ENCODE peak calls at places on chromosome 19, in ten cellular contexts. T, J, K, X, S, M, I, W, U and E are unnamed samples.

GRCh38 chr19:47805313-47805712 is 962 bp upstream of the TPRX1 start:
- DNase-seq in U (no peak), K (no peak), M (no peak), T (no peak), X (no peak), I (no peak), S (no peak), W (no peak), J (no peak), E (no peak)

GRCh38 chr19:54041969-54042606 is 21.6 kb downstream of the VSTM1 start:
- DNase-seq in J (no peak), U (no peak), S (peak; percentile 51), X (no peak), K (no peak), W (no peak), T (no peak), M (no peak), I (no peak), E (no peak)

GRCh38 chr19:22472180-22472637 is 50.1 kb upstream of the ZNF98 start:
- DNase-seq in T (no peak), W (no peak), I (no peak), K (no peak), S (no peak), J (no peak), U (no peak), M (no peak), X (no peak), E (no peak)

GRCh38 chr19:46489445-46490272 is 6.0 kb downstream of the PNMA8B start:
- DNase-seq in S (peak; percentile 71), M (no peak), J (peak; percentile 76), K (peak; percentile 63), W (peak; percentile 47), X (no peak), I (no peak), U (peak; percentile 84), T (peak; percentile 58), E (no peak)

GRCh38 chr19:10544242-10544752 is 593 bp downstream of the ATG4D start:
- DNase-seq in K (peak; percentile 58), J (no peak), T (peak; percentile 25), S (peak; percentile 37), I (peak; percentile 53), X (peak; percentile 83), W (no peak), U (no peak), M (no peak), E (peak; percentile 33)

GRCh38 chr19:56751078-56751489 is 79.5 kb upstream of the ZNF835 start:
- DNase-seq in K (no peak), W (no peak), J (no peak), I (no peak), X (no peak), S (no peak), M (no peak), U (no peak), T (peak; percentile 18), E (no peak)

GRCh38 chr19:2186071-2186846 is 22.5 kb downstream of the DOT1L start:
- DNase-seq in S (no peak), W (peak; percentile 64), U (peak; percentile 96), T (peak; percentile 91), X (no peak), J (peak; percentile 95), M (no peak), K (peak; percentile 85), I (no peak), E (peak; percentile 79)

GRCh38 chr19:17103177-17103576 is 27.6 kb downstream of the MYO9B start:
- DNase-seq in J (no peak), S (peak; percentile 90), M (no peak), T (no peak), I (no peak), W (no peak), X (no peak), U (no peak), K (no peak), E (no peak)

GRCh38 chr19:56139847-56140582 is 1.1 kb upstream of the ZNF444 start:
- DNase-seq in X (no peak), M (no peak), T (no peak), J (no peak), U (no peak), I (no peak), K (no peak), W (no peak), S (no peak), E (no peak)

GRCh38 chr19:574658-575526 is 2.5 kb downstream of the BSG start:
- DNase-seq in J (peak; percentile 58), I (no peak), S (peak; percentile 16), K (peak; percentile 55), T (no peak), M (no peak), W (no peak), U (no peak), X (no peak), E (no peak)

GRCh38 chr19:45712699-45713067 is 18.0 kb downstream of the FBXO46 start:
- DNase-seq in J (no peak), X (no peak), T (no peak), K (no peak), I (no peak), U (no peak), M (no peak), W (no peak), S (no peak), E (no peak)

GRCh38 chr19:2962018-2962670 is 15.2 kb upstream of the TLE6 start:
- DNase-seq in T (no peak), K (peak; percentile 93), I (peak; percentile 60), J (peak; percentile 39), S (peak; percentile 96), X (no peak), W (no peak), M (no peak), U (no peak), E (peak; percentile 49)

GRCh38 chr19:51407631-51408131 is 9.8 kb downstream of the SIGLEC10 start:
- DNase-seq in T (no peak), S (peak; percentile 79), J (no peak), K (peak; percentile 50), U (no peak), X (no peak), W (no peak), M (no peak), I (peak; percentile 59), E (no peak)

GRCh38 chr19:42693760-42694350 is 46.4 kb downstream of the PSG3 start:
- DNase-seq in I (no peak), J (peak; percentile 18), X (no peak), U (no peak), M (no peak), S (peak; percentile 86), K (no peak), W (no peak), T (no peak), E (no peak)

GRCh38 chr19:48779636-48780035 is 24.3 kb downstream of the FGF21 start:
- DNase-seq in W (no peak), X (no peak), K (no peak), M (no peak), J (no peak), I (no peak), S (no peak), T (no peak), U (no peak), E (no peak)

GRCh38 chr19:44623080-44623479 is 9.7 kb downstream of the IGSF23 start:
- DNase-seq in U (no peak), J (peak; percentile 10), T (no peak), S (no peak), I (no peak), K (peak; percentile 30), M (no peak), X (peak; percentile 37), W (no peak), E (no peak)

GRCh38 chr19:13847033-13847899 is 29.7 kb upstream of the NANOS3 start:
- DNase-seq in S (peak; percentile 97), M (no peak), I (peak; percentile 83), J (peak; percentile 82), W (peak; percentile 85), K (peak; percentile 98), X (peak; percentile 93), T (peak; percentile 95), U (peak; percentile 98), E (peak; percentile 89)
- TF ChIP-seq CTCF in S (no peak), M (peak; percentile 41), I (no peak), J (no peak), W (peak; percentile 22), K (no peak), X (peak; percentile 72), T (no peak), U (no peak), E (peak; percentile 26)

DNA sequence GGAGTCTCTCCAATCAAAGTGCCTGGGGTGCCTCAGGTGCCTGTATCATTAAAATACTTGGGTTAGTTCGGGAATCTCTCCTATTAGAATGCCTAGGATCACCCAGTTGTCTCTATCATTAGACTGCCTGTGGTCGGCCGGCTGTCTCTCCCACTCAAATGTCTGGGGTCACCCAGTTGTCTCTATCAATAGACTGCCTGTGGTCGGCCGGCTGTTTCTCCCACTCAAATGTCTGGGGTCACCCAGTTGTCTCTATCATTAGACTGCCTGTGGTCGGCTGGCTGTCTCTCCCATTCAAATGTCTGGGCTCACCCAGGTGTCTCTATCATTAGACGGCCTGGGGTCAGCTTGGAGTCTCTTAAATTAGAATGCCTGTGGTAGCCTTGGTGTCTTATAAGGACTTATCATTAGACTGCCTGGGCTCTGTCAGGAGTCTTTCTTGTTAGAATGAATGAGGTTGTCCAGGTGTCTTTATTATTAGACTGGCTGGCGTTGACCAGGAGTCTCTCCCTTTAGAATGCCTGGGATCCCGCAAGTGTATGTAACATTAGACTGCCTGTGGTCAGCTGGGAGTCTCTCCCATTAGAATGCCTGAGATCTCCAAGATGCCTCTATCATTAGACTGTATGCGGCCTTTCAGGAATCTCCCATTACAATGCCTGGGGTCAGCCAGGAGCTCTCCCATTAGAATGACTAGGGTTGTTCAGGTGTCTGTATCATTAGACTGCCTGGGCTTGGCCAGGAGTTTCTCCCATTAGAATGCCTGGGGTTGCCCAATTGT is 1555.5 kb downstream of the UQCRFS1 start:
- DNase-seq in M (no peak), X (no peak), I (peak; percentile 5), J (no peak), W (no peak), S (no peak), T (no peak), U (peak; percentile 25), K (no peak), E (no peak)
- H3K4me1 ChIP-seq in M (no peaks in the 10 kb centered on the region), X (no peaks in the 10 kb centered on the region), I (no peaks in the 10 kb centered on the region), J (no peaks in the 10 kb centered on the region), W (no peaks in the 10 kb centered on the region), S (no peaks in the 10 kb centered on the region), T (no peaks in the 10 kb centered on the region), U (no peaks in the 10 kb centered on the region), K (no peaks in the 10 kb centered on the region), E (no peaks in the 10 kb centered on the region)

DNA sequence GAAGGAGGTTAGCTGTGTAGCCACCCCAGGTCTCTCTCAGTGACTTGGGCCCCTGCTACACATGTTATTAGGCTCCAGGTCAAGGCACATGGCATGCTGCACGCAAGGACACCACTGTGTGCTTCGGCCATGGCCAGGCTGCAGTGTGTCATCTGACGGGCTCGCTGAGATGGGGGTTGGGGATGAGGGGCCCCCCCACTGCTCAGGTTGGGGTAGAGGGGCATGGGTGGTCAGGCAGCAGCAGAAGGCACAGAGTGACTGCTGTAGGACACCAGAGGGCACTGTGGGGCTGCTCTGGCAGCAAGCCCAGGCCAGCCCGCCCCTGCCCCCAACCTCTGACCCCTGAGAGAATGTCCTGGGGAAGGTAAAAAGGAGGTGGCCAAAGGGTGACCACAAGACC is 32.2 kb upstream of the ISYNA1 start:
- DNase-seq in X (no peak), U (no peak), S (peak; percentile 79), W (no peak), J (no peak), I (no peak), K (peak; percentile 56), M (no peak), T (no peak), E (no peak)
- TF ChIP-seq CTCF in X (no peak), U (peak; percentile 21), S (peak; percentile 68), W (peak; percentile 39), J (no peak), I (no peak), K (peak; percentile 52), M (peak; percentile 31), T (no peak), E (no peak)

GRCh38 chr19:40214936-40215335 is 3.2 kb downstream of the TTC9B start:
- DNase-seq in T (no peak), K (no peak), M (no peak), S (no peak), J (no peak), I (no peak), U (no peak), X (no peak), W (no peak), E (no peak)
- H3K4me1 ChIP-seq in T (no peaks in the 10 kb centered on the region), K (peaks cover 3% of the 10 kb centered on the region), M (no peaks in the 10 kb centered on the region), S (no peaks in the 10 kb centered on the region), J (peaks cover 7% of the 10 kb centered on the region), I (no peaks in the 10 kb centered on the region), U (no peaks in the 10 kb centered on the region), X (peaks cover 22% of the 10 kb centered on the region), W (no peaks in the 10 kb centered on the region), E (peaks cover 10% of the 10 kb centered on the region)